ENCODE peak calls at places on chromosomes 13 and 19, in six cellular contexts. V is lower leg skin, Y is DMS153, U is AG09319, D is fibroblast of lung, K is cardiac fibroblast. S is an unnamed sample.

GRCh38 chr13:49649244-49649962 is 21.1 kb downstream of the ARL11 start:
- DNase-seq in V (no peak), Y (no peak), U (no peak), D (peak; percentile 41), K (peak; percentile 67), S (no peak)

GRCh38 chr13:113997845-113998751 is 24.2 kb upstream of the C13orf46 start:
- DNase-seq in V (no peak), Y (no peak), U (peak; percentile 10), D (peak; percentile 21), K (peak; percentile 69), S (no peak)

GRCh38 chr13:25738797-25739196 is 313.0 kb downstream of the SHISA2 start:
- DNase-seq in V (no peak), Y (no peak), U (no peak), D (no peak), K (peak; percentile 10), S (no peak)

GRCh38 chr19:5037936-5038335 is 69.0 kb downstream of the KDM4B start:
- DNase-seq in V (no peak), Y (peak; percentile 70), U (no peak), D (no peak), K (no peak), S (no peak)

GRCh38 chr13:32790731-32791130 is 204.5 kb downstream of the PDS5B start:
- DNase-seq in V (no peak), Y (no peak), U (no peak), D (no peak), K (no peak), S (no peak)

GRCh38 chr19:13428352-13428751 is 77.9 kb downstream of the CACNA1A start:
- DNase-seq in V (no peak), Y (no peak), U (no peak), D (peak; percentile 18), K (peak; percentile 44), S (peak; percentile 12)

GRCh38 chr13:87089391-87089790 is 581.8 kb upstream of the SLITRK5 start:
- DNase-seq in V (no peak), Y (no peak), U (peak; percentile 25), D (peak; percentile 82), K (peak; percentile 72), S (peak; percentile 1)

GRCh38 chr19:7869453-7869909 is 4.7 kb downstream of the PRR36 start:
- DNase-seq in V (peak; percentile 93), Y (no peak), U (no peak), D (no peak), K (peak; percentile 49), S (no peak)

GRCh38 chr13:33299626-33300025 is 14.1 kb upstream of the STARD13 start:
- DNase-seq in V (no peak), Y (no peak), U (no peak), D (no peak), K (no peak), S (no peak)

GRCh38 chr13:65472336-65472735 is 1757.8 kb downstream of the PCDH9 start:
- DNase-seq in V (no peak), Y (no peak), U (no peak), D (peak; percentile 21), K (no peak), S (no peak)

GRCh38 chr19:16202320-16203255 is 4.9 kb downstream of the AP1M1 start:
- DNase-seq in V (no peak), Y (no peak), U (peak; percentile 50), D (peak; percentile 24), K (no peak), S (no peak)

GRCh38 chr13:113561417-113562084 is 23.0 kb upstream of the TFDP1 start:
- DNase-seq in V (peak; percentile 84), Y (no peak), U (no peak), D (no peak), K (no peak), S (no peak)

GRCh38 chr13:112733112-112733511 is 43.3 kb downstream of the ATP11A start:
- DNase-seq in V (no peak), Y (no peak), U (no peak), D (no peak), K (no peak), S (no peak)

GRCh38 chr19:35247526-35248309 is 1.1 kb upstream of the LSR start:
- DNase-seq in V (peak; percentile 92), Y (peak; percentile 93), U (no peak), D (no peak), K (no peak), S (no peak)

GRCh38 chr13:75797256-75797655 is 161.1 kb downstream of the LMO7 start:
- DNase-seq in V (no peak), Y (no peak), U (no peak), D (no peak), K (no peak), S (no peak)

GRCh38 chr13:21613791-21614190 is 9.8 kb upstream of the MICU2 start:
- DNase-seq in V (no peak), Y (no peak), U (no peak), D (no peak), K (no peak), S (no peak)

S was measured in astrocyte of the cerebellum.